ENCODE peak calls at places on chromosomes 16 and 17, in four cellular contexts. One of them, this sample, is unnamed.

GRCh38 chr16:68985855-68986254 is 119.6 kb upstream of the HAS3 start:
- DNase-seq in K562: peak; percentile 43
- DNase-seq in GM12878: no peak
- DNase-seq in HepG2: no peak
- DNase-seq in this sample: no peak

GRCh38 chr17:58401287-58401686 is 16.0 kb downstream of the RNF43 start:
- DNase-seq in GM12878: no peak
- DNase-seq in K562: no peak
- DNase-seq in HepG2: no peak
- DNase-seq in this sample: no peak

GRCh38 chr16:12027091-12027490 is 50.6 kb downstream of the SNX29 start:
- DNase-seq in HepG2: no peak
- DNase-seq in K562: no peak
- DNase-seq in GM12878: no peak
- DNase-seq in this sample: peak; percentile 14

GRCh38 chr16:24322106-24322505 is 66.0 kb downstream of the CACNG3 start:
- DNase-seq in GM12878: no peak
- DNase-seq in HepG2: no peak
- DNase-seq in K562: no peak
- DNase-seq in this sample: no peak

GRCh38 chr17:35740997-35741931 is 9.8 kb downstream of the RASL10B start:
- DNase-seq in GM12878: no peak
- DNase-seq in K562: peak; percentile 79
- DNase-seq in HepG2: no peak
- DNase-seq in this sample: peak; percentile 74

GRCh38 chr17:79038545-79039135 is 14.7 kb downstream of the C1QTNF1 start:
- DNase-seq in HepG2: no peak
- DNase-seq in K562: no peak
- DNase-seq in GM12878: no peak
- DNase-seq in this sample: no peak

GRCh38 chr16:83744521-83744981 is 63.2 kb upstream of the HSBP1 start:
- DNase-seq in K562: no peak
- DNase-seq in GM12878: no peak
- DNase-seq in HepG2: no peak
- DNase-seq in this sample: no peak

GRCh38 chr16:24668481-24669001 is 60.9 kb upstream of the TNRC6A start:
- DNase-seq in HepG2: no peak
- DNase-seq in GM12878: no peak
- DNase-seq in K562: no peak
- DNase-seq in this sample: no peak

GRCh38 chr17:81815646-81815985 is 11.7 kb downstream of the GCGR start:
- DNase-seq in HepG2: no peak
- DNase-seq in GM12878: no peak
- DNase-seq in K562: no peak
- DNase-seq in this sample: no peak

GRCh38 chr16:47873434-47873833 is 282.4 kb downstream of the ABCC12 start:
- DNase-seq in GM12878: no peak
- DNase-seq in K562: peak; percentile 19
- DNase-seq in HepG2: peak; percentile 11
- DNase-seq in this sample: no peak

DNA sequence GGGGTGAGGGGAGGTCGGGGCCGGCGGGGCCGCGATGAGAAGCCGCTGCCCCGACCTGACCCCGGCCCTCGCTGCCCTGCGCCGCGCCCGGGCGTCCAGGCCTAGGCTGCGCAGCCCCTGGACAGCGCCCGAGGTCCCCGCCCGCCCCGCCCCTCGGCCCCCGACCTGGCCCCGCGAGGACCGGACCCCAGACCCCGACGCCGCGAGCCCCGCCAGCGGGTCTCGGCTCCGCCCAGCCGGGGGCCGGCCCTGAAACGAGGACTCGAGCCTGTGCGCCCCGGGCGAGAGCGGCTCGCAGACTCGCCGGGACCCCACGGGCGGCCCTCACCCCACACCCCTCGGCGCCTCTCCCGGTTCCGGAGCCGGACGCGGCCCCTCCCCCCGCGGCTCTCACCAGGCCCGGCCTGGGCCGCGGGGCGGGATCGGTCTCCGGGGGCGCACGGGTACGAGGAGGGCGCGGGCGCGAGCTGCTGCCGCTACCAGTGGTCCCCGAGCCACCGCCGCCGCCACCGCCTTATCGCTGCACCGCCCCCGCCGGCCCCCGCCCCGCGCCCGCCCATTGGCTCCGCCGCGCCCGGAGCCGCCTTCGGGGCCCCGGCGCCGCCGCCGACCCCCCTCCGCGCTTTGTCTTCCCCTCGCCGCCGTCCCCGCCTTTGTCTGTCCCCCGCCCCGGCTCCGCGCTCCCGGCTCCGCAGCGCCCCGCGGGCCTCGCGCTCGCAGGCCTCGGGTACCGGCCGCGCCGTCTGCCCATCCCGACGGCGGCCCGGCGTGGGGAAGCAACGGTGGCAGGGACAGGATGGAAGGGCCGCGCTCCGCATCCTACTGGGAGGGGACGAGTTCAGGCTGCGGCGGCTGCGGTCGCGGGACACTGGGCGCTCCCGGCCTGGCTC is at the start of gene LIMD2:
- DNase-seq in HepG2: no peak
- DNase-seq in GM12878: no peak
- DNase-seq in K562: peak; percentile 96
- DNase-seq in this sample: peak; percentile 99
- TF ChIP-seq MXI1 in HepG2: no peak
- TF ChIP-seq MXI1 in GM12878: no peak
- TF ChIP-seq MXI1 in K562: no peak
- TF ChIP-seq MXI1 in this sample: no peak

GRCh38 chr16:1099224-1100083 is 3.4 kb upstream of the C1QTNF8 start:
- DNase-seq in K562: no peak
- DNase-seq in HepG2: no peak
- DNase-seq in GM12878: no peak
- DNase-seq in this sample: no peak

GRCh38 chr16:1097156-1097555 is 1.1 kb upstream of the C1QTNF8 start:
- DNase-seq in HepG2: no peak
- DNase-seq in K562: no peak
- DNase-seq in GM12878: no peak
- DNase-seq in this sample: no peak

GRCh38 chr16:1098266-1098991 is 2.4 kb upstream of the C1QTNF8 start:
- DNase-seq in HepG2: no peak
- DNase-seq in K562: no peak
- DNase-seq in GM12878: no peak
- DNase-seq in this sample: no peak

GRCh38 chr16:1096164-1097082 is at the start of gene C1QTNF8:
- DNase-seq in HepG2: no peak
- DNase-seq in K562: no peak
- DNase-seq in GM12878: no peak
- DNase-seq in this sample: no peak

GRCh38 chr16:1097800-1098199 is 1.8 kb upstream of the C1QTNF8 start:
- DNase-seq in HepG2: no peak
- DNase-seq in GM12878: no peak
- DNase-seq in K562: no peak
- DNase-seq in this sample: no peak
- TF ChIP-seq FOXM1 in HepG2: no peak
- TF ChIP-seq FOXM1 in GM12878: no peak
- TF ChIP-seq FOXM1 in K562: no peak
- TF ChIP-seq FOXM1 in this sample: no peak

DNA sequence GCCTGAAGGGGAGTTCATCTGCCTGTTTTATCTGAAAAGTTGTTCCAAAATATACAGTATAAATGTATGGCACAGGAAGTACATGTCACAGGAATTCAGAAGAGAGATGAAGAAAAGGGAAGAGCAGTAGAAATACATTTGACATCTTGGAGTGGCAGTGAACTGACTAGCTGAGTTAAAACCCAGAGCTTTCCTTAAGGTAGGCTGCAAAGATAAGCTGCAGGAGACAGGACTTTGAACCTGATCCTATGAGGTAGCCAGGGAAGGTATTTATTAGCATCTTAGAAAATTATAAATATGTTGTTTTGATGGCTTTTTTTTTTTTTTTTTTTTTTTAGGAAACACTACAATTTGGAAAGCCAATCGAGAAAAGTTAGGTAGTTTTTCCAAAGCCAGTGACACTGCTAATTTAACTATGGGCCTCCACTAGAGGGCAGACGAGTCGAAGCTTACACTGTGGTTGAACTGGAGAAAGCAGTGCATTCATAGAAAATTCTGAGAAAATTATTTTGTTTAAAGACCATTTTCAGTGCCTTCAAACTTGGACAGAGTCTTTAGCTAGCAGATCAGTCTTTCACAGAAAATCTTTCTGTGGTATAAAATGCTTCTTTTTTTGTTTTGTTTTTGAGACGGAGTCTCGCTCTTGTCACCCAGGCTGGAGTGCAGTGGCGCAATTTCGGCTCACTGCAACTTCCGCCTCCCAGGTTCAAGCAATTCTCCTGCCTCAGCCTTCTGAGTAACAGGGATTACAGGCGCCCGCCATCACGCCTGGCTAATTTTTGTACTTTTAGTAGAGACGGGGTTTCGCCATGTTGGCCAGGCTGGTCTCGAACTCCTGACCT is 122.3 kb downstream of the SSH2 start:
- DNase-seq in HepG2: peak; percentile 57
- DNase-seq in GM12878: peak; percentile 31
- DNase-seq in K562: peak; percentile 71
- DNase-seq in this sample: peak; percentile 67
- TF ChIP-seq MXI1 in HepG2: no peak
- TF ChIP-seq MXI1 in GM12878: no peak
- TF ChIP-seq MXI1 in K562: no peak
- TF ChIP-seq MXI1 in this sample: no peak

GRCh38 chr16:50834701-50835100 is 92.8 kb downstream of the CYLD start:
- DNase-seq in HepG2: no peak
- DNase-seq in GM12878: no peak
- DNase-seq in K562: no peak
- DNase-seq in this sample: no peak
- TF ChIP-seq FOXM1 in HepG2: no peak
- TF ChIP-seq FOXM1 in GM12878: no peak
- TF ChIP-seq FOXM1 in K562: no peak
- TF ChIP-seq FOXM1 in this sample: no peak

DNA sequence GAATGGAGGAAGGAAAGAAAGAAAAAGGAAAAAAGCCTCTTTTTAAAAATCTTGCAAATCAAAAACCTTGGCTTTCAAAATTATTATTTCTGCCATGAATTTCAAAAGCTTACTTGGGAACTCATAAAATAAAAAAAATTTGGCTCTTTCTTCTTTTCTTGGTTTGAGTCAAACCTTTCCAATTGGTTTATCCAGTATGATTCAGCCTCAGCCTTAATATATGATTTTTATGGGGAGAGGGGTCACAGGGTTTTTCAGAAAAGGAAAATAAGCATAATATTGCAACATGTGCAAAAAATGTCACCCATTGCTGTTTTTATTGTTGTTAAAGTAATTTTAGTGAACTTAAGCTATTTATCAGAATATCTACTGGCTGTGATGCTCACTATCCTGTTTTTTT is 31.2 kb upstream of the HAPSTR1 start:
- DNase-seq in K562: no peak
- DNase-seq in GM12878: no peak
- DNase-seq in HepG2: no peak
- DNase-seq in this sample: no peak
- TF ChIP-seq MXI1 in K562: no peak
- TF ChIP-seq MXI1 in GM12878: no peak
- TF ChIP-seq MXI1 in HepG2: no peak
- TF ChIP-seq MXI1 in this sample: no peak

DNA sequence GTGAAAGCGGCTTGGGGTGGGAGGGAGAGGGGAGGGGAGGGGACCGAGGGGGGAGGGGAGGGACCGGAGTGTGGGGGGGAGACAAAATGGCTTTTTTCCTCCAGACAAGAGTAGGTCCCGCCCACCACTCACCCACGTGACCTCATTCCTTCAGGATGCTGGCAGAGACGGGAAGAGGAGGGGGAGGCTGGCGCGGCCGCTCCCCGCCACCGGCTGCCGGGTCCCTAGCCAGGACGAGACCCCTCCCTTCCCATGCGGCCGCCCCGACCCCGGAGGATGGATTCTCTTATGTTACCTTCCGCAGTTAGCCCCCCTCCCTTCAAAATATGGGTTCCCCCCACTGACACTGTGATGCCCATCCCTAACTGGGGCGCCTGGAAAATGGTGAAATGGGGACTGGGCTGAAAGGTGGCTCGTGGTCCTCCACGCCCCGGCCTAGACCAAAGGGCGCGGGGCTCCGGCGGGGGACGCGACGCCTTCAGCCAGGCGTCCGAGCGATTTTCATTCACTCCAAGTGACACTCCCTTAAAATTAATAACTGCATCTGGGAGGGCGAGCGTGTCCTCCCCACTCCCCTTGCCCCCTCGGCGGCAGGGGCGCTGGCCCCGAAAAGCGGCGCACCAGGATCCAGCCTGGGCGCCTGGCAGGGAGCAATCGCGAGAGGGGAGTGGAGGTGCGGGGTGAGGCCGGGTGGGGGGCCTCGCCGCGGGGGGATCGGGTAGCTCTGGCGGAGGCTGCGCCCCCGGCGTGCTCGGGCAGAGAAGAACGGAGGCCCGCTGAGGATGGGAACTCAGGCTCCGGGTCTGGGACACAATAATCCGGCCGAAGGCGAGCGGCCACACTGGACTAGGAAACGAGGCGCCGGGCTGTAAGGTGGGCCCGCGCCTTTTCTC is at the start of gene PCGF2:
- DNase-seq in GM12878: no peak
- DNase-seq in HepG2: peak; percentile 89
- DNase-seq in K562: peak; percentile 77
- DNase-seq in this sample: peak; percentile 90
- TF ChIP-seq FOXM1 in GM12878: no peak
- TF ChIP-seq FOXM1 in HepG2: no peak
- TF ChIP-seq FOXM1 in K562: no peak
- TF ChIP-seq FOXM1 in this sample: no peak

DNA sequence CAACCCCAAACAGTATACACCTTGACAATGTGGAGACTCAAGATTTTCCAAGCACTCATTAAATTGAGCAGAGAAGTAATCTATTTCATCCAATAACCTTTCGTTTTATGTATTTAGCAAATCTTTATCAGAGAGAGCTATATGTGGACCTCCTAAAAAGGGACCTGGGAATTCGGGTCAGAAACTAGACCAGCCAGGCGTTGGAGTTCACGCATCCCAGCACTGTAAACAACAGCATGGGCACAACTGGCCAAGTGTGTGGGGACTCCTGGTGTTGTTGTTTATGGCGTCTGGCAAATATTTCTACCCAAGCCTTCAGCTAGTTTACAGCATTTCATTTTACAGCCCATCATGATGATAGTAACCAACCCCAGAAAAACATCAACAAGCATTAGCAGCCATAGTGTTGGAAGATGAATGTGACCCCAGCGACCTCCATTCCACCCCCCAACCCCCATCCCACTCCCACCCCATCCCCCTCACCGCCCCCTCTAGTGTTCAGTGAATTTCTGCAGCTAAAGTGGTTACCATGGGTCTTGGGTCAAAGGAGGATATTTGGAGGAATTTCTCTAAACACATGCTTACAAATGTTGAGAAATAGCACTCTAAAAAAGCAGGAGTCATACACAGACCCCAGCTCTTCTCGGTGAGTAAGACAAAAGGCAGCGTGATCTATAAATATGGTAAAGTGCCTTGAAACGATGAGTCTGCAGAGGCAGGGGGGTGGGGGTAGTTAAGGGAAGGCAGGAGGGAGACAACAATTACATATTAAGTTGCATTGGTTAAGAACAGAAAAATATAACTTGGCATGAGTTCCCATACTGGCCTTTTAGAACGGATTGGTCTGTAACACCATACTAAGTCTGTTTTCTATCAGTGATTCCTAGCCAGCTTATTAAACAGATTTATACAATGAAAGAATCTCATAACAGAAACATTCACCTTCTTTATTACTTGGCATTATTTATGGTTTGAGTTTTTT is 91.4 kb upstream of the TBX2 start:
- DNase-seq in K562: no peak
- DNase-seq in GM12878: no peak
- DNase-seq in HepG2: no peak
- DNase-seq in this sample: no peak
- TF ChIP-seq MXI1 in K562: no peak
- TF ChIP-seq MXI1 in GM12878: no peak
- TF ChIP-seq MXI1 in HepG2: no peak
- TF ChIP-seq MXI1 in this sample: no peak

GRCh38 chr17:9645858-9646555 is 690 bp downstream of the USP43 start:
- DNase-seq in K562: peak; percentile 19
- DNase-seq in HepG2: peak; percentile 30
- DNase-seq in GM12878: no peak
- DNase-seq in this sample: peak; percentile 27
- TF ChIP-seq FOXM1 in K562: no peak
- TF ChIP-seq FOXM1 in HepG2: no peak
- TF ChIP-seq FOXM1 in GM12878: no peak
- TF ChIP-seq FOXM1 in this sample: no peak